ENCODE peak calls at places on chromosomes 7 and 10, in six cellular contexts. L is fibroblast of lung, C is HFF-Myc, K is fibroblast of pulmonary artery, G is colonic mucosa, Q is BJ. N is an unnamed sample.

GRCh38 chr7:41030673-41031072 is 672.2 kb downstream of the INHBA start:
- DNase-seq in L (no peak), C (no peak), K (peak), G (no peak), Q (no peak), N (no peak)

GRCh38 chr10:79112898-79113431 is 44.2 kb downstream of the ZMIZ1 start:
- DNase-seq in L (peak), C (peak), K (peak), G (no peak), Q (no peak), N (peak)

GRCh38 chr10:29993319-29993876 is 66.0 kb downstream of the JCAD start:
- DNase-seq in L (no peak), C (no peak), K (no peak), G (no peak), Q (no peak), N (peak)

GRCh38 chr10:107741976-107742375 is 577.5 kb upstream of the SORCS1 start:
- DNase-seq in L (no peak), C (no peak), K (no peak), G (no peak), Q (no peak), N (no peak)

GRCh38 chr7:85175217-85175616 is 11.6 kb downstream of the SEMA3D start:
- DNase-seq in L (no peak), C (no peak), K (peak), G (no peak), Q (no peak), N (no peak)

GRCh38 chr10:49417311-49418052 is 21.6 kb upstream of the DRGX start:
- DNase-seq in L (no peak), C (no peak), K (no peak), G (no peak), Q (no peak), N (no peak)

GRCh38 chr10:46298346-46299266 is 11.8 kb downstream of the ANTXRL start:
- DNase-seq in L (no peak), C (no peak), K (no peak), G (no peak), Q (no peak), N (no peak)

GRCh38 chr7:146076344-146076743 is 40.3 kb upstream of the CNTNAP2 start:
- DNase-seq in L (no peak), C (no peak), K (no peak), G (no peak), Q (no peak), N (no peak)

GRCh38 chr10:48519731-48520506 is 85.0 kb downstream of the ARHGAP22 start:
- DNase-seq in L (no peak), C (no peak), K (no peak), G (no peak), Q (no peak), N (no peak)

GRCh38 chr7:69912846-69913245 is 314.6 kb downstream of the AUTS2 start:
- DNase-seq in L (no peak), C (no peak), K (peak), G (no peak), Q (no peak), N (no peak)

GRCh38 chr10:31760674-31761081 is 168.0 kb downstream of the ARHGAP12 start:
- DNase-seq in L (no peak), C (no peak), K (no peak), G (no peak), Q (no peak), N (no peak)

GRCh38 chr7:46389131-46389530 is 468.1 kb upstream of the IGFBP3 start:
- DNase-seq in L (no peak), C (no peak), K (no peak), G (no peak), Q (no peak), N (no peak)

GRCh38 chr7:46387646-46388045 is 466.6 kb upstream of the IGFBP3 start:
- DNase-seq in L (peak), C (no peak), K (peak), G (no peak), Q (no peak), N (no peak)

GRCh38 chr7:46383605-46384004 is 462.5 kb upstream of the IGFBP3 start:
- DNase-seq in L (peak), C (no peak), K (peak), G (no peak), Q (no peak), N (no peak)

GRCh38 chr7:46385662-46386309 is 464.7 kb upstream of the IGFBP3 start:
- DNase-seq in L (peak), C (no peak), K (peak), G (no peak), Q (peak), N (no peak)

GRCh38 chr7:46386428-46387399 is 465.6 kb upstream of the IGFBP3 start:
- DNase-seq in L (no peak), C (no peak), K (peak), G (no peak), Q (no peak), N (no peak)
- TF ChIP-seq CTCF in L (no peak), C (no peak), K (no peak), G (no peak), Q (no peak), N (no peak)

DNA sequence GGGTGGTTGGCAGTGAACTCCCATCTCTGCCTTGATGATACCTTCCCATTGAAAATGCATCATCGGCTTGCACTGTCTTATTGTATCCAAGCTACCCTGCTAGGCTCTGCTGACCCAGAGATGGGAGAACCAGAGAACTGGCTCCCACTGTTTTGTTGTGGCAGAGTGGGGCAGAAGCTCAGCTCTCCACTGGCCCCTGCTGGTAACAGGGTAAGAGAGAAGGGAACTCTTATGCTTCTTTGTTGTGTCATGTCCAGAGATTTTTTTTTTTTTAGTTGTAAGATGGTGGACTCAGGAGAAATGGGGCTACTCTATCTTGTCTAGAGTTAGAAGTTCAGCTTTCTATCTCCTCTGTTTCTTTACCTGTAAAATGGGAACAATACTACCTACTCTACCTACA is 100.5 kb upstream of the SDK1 start:
- DNase-seq in L (peak), C (no peak), K (peak), G (peak), Q (no peak), N (peak)
- TF ChIP-seq CTCF in L (peak), C (peak), K (peak), G (no peak), Q (peak), N (no peak)

DNA sequence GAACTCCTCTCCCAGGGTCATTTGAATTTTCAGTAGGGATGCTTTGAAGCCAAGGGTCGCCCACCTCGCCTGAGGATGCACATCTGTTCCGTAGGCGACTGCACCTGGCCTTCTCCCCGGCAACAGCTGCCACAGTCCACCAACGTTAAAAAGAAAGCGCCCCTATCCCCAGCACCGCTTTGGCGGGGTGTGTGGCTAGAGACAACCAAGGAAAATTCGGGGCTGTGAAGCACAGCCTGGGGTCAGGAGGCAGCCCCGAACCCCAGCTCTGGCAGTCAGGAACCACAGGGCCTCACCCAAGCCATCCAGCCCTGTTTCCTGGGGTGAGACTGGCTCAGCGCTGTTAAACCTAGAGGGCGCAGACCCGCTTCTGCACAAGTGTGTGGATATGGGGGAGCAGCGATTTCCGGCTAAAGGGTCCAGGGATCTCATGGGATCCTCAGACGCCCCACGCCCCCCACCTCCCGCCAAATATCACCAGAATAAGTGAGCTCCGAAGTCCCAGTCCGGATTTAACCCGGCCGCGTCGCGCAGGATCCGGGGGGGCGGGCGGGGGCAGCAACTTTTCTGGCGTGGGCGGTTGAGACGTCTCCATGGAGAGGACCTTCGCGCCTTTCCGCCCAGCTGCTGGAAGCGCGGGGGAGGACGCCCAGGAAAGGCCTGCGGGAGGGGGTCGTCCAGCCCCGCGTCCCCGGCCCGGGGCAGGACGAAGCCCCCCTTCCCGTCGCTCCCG is 821 bp downstream of the ZC3HAV1L start:
- DNase-seq in L (peak), C (no peak), K (peak), G (peak), Q (no peak), N (peak)
- TF ChIP-seq CTCF in L (no peak), C (no peak), K (no peak), G (no peak), Q (peak), N (no peak)

DNA sequence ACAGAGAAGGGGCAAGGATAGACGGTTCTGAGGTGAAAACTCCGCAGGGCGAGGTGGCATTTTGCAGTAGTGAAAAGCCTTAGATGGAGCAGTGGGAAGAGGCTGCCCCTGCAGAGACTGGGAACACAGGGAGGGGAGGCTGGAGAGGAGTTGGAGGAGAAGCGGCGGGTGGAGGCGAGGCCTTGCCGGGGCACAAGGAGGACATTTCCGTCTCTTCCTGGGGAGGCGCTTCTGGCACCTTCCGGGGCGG is 42.6 kb downstream of the LDB3 start:
- DNase-seq in L (no peak), C (no peak), K (no peak), G (no peak), Q (no peak), N (no peak)
- TF ChIP-seq CTCF in L (peak), C (no peak), K (peak), G (no peak), Q (peak), N (no peak)

GRCh38 chr7:51369746-51370145 is 53.1 kb upstream of the COBL start:
- DNase-seq in L (peak), C (no peak), K (peak), G (peak), Q (no peak), N (no peak)
- TF ChIP-seq CTCF in L (peak), C (peak), K (peak), G (peak), Q (no peak), N (peak)

DNA sequence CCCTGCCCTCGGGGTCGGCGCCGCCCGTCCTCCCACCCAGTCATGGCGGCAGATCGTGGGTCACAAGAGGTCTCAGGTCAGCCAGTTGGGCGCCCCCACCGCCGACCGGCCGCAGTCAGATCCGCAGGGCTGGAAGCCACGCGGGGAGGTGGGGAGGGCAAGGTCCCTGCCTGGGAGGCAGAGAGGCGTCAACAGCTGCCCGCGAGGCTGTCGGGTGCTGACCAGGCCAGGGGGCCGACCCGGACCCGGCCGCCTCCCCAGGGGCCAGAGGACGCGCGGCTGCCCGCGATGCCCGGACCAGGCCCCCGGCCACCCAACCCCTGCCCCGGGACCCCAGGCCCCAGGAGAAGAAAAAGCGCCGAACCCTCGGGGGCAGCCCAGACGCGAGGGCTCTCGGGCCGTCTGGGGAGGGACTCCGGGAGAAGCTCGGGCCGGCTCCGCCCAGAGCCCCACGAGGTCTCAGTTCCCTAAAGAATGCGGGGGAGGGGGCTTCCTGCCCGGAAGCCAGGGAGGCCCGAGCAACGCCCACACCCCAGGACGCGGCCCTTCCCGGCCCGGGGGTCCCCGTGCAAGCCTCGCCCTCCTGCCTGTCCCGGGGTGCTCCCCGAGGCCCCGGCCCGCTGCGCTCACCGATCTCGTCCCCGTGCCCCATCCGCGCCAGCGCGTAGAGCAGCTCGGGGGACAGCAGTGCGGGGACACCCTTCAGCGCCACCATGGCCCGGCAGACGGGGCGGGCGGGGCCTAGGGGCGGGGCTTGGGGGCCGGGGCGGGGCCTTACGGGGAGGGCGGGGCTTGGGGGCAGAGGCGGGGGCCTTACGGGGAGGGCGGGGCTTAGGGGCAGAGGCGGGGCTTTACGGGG is at the start of gene FUOM:
- DNase-seq in L (peak), C (no peak), K (peak), G (no peak), Q (no peak), N (no peak)
- TF ChIP-seq CTCF in L (no peak), C (no peak), K (no peak), G (no peak), Q (no peak), N (no peak)